ENCODE peak calls at places on chromosomes 1 and 21, in five cellular contexts. One of them, this sample, is unnamed.
A peak's percentile ranks its signal among the peaks of the same experiment; 100 is the strongest.

GRCh38 chr1:168637350-168637991 is 61.1 kb downstream of the XCL1 start:
- DNase-seq in HepG2: peak; percentile 41
- DNase-seq in HCT116: peak; percentile 69
- DNase-seq in GM12878: no peak
- DNase-seq in K562: peak; percentile 67
- DNase-seq in this sample: peak; percentile 6

GRCh38 chr1:244545511-244545910 is 84.4 kb downstream of the CATSPERE start:
- DNase-seq in K562: no peak
- DNase-seq in HCT116: no peak
- DNase-seq in HepG2: no peak
- DNase-seq in GM12878: no peak
- DNase-seq in this sample: no peak

GRCh38 chr21:18274370-18274769 is 29.7 kb downstream of the CHODL start:
- DNase-seq in GM12878: no peak
- DNase-seq in K562: no peak
- DNase-seq in HepG2: no peak
- DNase-seq in HCT116: no peak
- DNase-seq in this sample: no peak

GRCh38 chr1:235938714-235939487 is 72.2 kb upstream of the LYST start:
- DNase-seq in HepG2: no peak
- DNase-seq in GM12878: peak; percentile 43
- DNase-seq in HCT116: no peak
- DNase-seq in K562: no peak
- DNase-seq in this sample: no peak

GRCh38 chr21:28747464-28747863 is 245.2 kb downstream of the LTN1 start:
- DNase-seq in GM12878: no peak
- DNase-seq in HepG2: no peak
- DNase-seq in K562: no peak
- DNase-seq in HCT116: no peak
- DNase-seq in this sample: no peak

GRCh38 chr1:26733982-26734381 is 38.2 kb downstream of the ARID1A start:
- DNase-seq in HepG2: no peak
- DNase-seq in GM12878: no peak
- DNase-seq in HCT116: no peak
- DNase-seq in K562: no peak
- DNase-seq in this sample: no peak

GRCh38 chr1:9860887-9861286 is 37.1 kb upstream of the CLSTN1 start:
- DNase-seq in K562: no peak
- DNase-seq in GM12878: no peak
- DNase-seq in HCT116: no peak
- DNase-seq in HepG2: no peak
- DNase-seq in this sample: no peak

GRCh38 chr1:32702599-32703478 is at the start of gene SYNC:
- DNase-seq in K562: peak; percentile 92
- DNase-seq in GM12878: no peak
- DNase-seq in HCT116: no peak
- DNase-seq in HepG2: no peak
- DNase-seq in this sample: peak; percentile 86

GRCh38 chr1:84103197-84103992 is 40.7 kb upstream of the PRKACB start:
- DNase-seq in K562: peak; percentile 94
- DNase-seq in HCT116: peak; percentile 51
- DNase-seq in GM12878: no peak
- DNase-seq in HepG2: peak; percentile 37
- DNase-seq in this sample: no peak

GRCh38 chr1:94039871-94040569 is 80.9 kb downstream of the ABCA4 start:
- DNase-seq in K562: no peak
- DNase-seq in HCT116: no peak
- DNase-seq in GM12878: no peak
- DNase-seq in HepG2: no peak
- DNase-seq in this sample: peak; percentile 59

GRCh38 chr1:242454262-242455051 is 70.0 kb downstream of the PLD5 start:
- DNase-seq in GM12878: no peak
- DNase-seq in K562: peak; percentile 52
- DNase-seq in HCT116: peak; percentile 3
- DNase-seq in HepG2: peak; percentile 20
- DNase-seq in this sample: peak; percentile 67

GRCh38 chr1:165408518-165408917 is 36.4 kb downstream of the RXRG start:
- DNase-seq in HepG2: peak; percentile 55
- DNase-seq in GM12878: no peak
- DNase-seq in HCT116: peak; percentile 45
- DNase-seq in K562: peak; percentile 58
- DNase-seq in this sample: peak; percentile 20

GRCh38 chr1:23848673-23849616 is 19.1 kb downstream of the FUCA1 start:
- DNase-seq in HCT116: no peak
- DNase-seq in GM12878: no peak
- DNase-seq in HepG2: no peak
- DNase-seq in K562: no peak
- DNase-seq in this sample: no peak

GRCh38 chr1:30853350-30853749 is 55.2 kb downstream of the SDC3 start:
- DNase-seq in GM12878: no peak
- DNase-seq in HepG2: peak; percentile 55
- DNase-seq in HCT116: no peak
- DNase-seq in K562: no peak
- DNase-seq in this sample: no peak

GRCh38 chr1:109801791-109802135 is 38.0 kb upstream of the EPS8L3 start:
- DNase-seq in HepG2: no peak
- DNase-seq in GM12878: no peak
- DNase-seq in HCT116: no peak
- DNase-seq in K562: no peak
- DNase-seq in this sample: no peak

GRCh38 chr1:241161188-241161689 is 195.8 kb downstream of the RGS7 start:
- DNase-seq in HCT116: no peak
- DNase-seq in HepG2: no peak
- DNase-seq in GM12878: no peak
- DNase-seq in K562: no peak
- DNase-seq in this sample: no peak

GRCh38 chr1:241157435-241157834 is 199.6 kb downstream of the RGS7 start:
- DNase-seq in HepG2: no peak
- DNase-seq in K562: no peak
- DNase-seq in HCT116: no peak
- DNase-seq in GM12878: no peak
- DNase-seq in this sample: no peak

DNA sequence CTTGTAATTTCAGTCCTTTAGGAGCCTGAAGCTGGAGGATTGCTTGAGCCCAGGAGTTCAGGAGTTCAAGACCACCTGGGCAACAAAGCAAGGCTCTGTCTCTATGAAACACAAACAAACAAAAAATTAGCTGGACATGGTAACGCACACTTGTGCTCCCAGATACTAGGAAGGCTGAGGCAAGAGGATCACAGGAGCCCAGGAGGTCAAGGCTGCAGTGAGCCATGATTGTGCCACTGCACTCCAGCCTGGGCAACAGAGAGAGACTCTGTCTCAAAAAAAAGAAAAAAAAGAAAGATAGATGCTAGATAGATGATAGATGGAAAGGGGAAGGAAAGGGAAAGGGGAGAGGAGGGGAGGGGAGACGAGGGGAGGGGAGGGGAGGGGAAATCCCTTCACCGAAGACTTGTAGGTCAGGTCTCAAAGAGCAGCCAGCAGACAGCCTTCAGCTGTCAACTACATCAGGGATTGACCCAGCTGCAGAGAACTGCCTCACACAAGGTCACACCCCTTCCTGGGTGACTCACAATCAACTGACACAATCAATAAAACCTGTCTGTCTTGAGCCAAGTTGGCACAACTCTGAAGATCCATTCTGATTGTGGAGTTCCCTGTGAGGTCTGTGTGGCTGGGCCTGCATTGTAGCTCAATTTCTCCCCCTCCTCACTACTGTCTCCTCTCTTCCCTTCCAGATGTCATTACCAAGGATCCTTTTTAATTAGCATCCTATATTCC is 200.6 kb downstream of the RGS7 start:
- DNase-seq in HCT116: no peak
- DNase-seq in HepG2: no peak
- DNase-seq in GM12878: no peak
- DNase-seq in K562: no peak
- DNase-seq in this sample: no peak
- TF ChIP-seq ZBTB33 in HCT116: no peak
- TF ChIP-seq ZBTB33 in HepG2: no peak
- TF ChIP-seq ZBTB33 in GM12878: no peak
- TF ChIP-seq ZBTB33 in K562: no peak
- TF ChIP-seq ZBTB33 in this sample: no peak

GRCh38 chr1:150528997-150529396 is 13.4 kb downstream of the FALEC start:
- DNase-seq in K562: no peak
- DNase-seq in HepG2: no peak
- DNase-seq in HCT116: no peak
- DNase-seq in GM12878: no peak
- DNase-seq in this sample: no peak
- H3K4me2 ChIP-seq in K562: no peak overlapping the region
- H3K4me2 ChIP-seq in HepG2: peak overlapping the region; percentile 70
- H3K4me2 ChIP-seq in HCT116: no peak overlapping the region
- H3K4me2 ChIP-seq in GM12878: no peak overlapping the region
- H3K4me2 ChIP-seq in this sample: no peak overlapping the region

DNA sequence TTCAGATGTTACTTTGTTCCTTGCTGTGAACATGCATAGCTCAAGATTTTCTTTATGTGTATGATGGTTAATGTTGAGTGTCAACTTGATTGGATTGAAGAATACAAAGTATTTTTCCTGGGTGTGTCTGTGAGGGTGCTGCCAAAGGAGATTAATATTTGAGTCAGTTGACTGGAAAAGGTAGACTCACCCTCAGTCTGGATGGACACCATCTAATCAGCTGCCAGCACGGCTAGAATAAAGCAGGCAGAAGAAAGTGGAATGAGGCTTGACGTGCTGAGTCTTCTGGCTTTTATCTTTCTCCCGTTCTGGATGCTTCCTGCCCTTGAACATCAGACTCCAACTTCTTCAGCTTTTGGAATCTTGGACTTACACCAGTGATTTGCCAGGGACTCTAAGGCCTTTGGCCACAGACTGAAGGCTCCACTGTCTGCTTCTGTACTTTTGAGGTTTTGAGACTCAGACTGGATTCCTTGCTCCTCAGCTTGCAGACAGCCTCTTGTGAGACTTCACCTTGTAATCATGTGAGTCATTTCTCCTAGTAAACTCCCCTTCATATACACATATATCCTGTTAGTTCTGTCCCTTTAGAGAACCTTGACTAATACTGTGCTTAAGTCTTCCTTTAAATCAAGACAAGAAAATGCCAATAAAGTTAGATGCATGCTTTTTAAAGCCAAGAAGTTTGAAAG is 626.6 kb downstream of the KCNT2 start:
- DNase-seq in K562: peak; percentile 9
- DNase-seq in HCT116: no peak
- DNase-seq in HepG2: no peak
- DNase-seq in GM12878: no peak
- DNase-seq in this sample: no peak
- TF ChIP-seq ZBTB33 in K562: no peak
- TF ChIP-seq ZBTB33 in HCT116: no peak
- TF ChIP-seq ZBTB33 in HepG2: no peak
- TF ChIP-seq ZBTB33 in GM12878: no peak
- TF ChIP-seq ZBTB33 in this sample: no peak

GRCh38 chr1:152109998-152110294 is 5.3 kb downstream of the TCHH start:
- DNase-seq in K562: no peak
- DNase-seq in HepG2: no peak
- DNase-seq in HCT116: no peak
- DNase-seq in GM12878: no peak
- DNase-seq in this sample: no peak
- H3K4me2 ChIP-seq in K562: no peak overlapping the region
- H3K4me2 ChIP-seq in HepG2: no peak overlapping the region
- H3K4me2 ChIP-seq in HCT116: peak overlapping the region; percentile 77
- H3K4me2 ChIP-seq in GM12878: no peak overlapping the region
- H3K4me2 ChIP-seq in this sample: peak overlapping the region; percentile 95

GRCh38 chr1:155636397-155637153 is 26.6 kb downstream of the MSTO1 start:
- DNase-seq in HepG2: no peak
- DNase-seq in K562: no peak
- DNase-seq in HCT116: no peak
- DNase-seq in GM12878: no peak
- DNase-seq in this sample: no peak
- TF ChIP-seq ZBTB33 in HepG2: no peak
- TF ChIP-seq ZBTB33 in K562: no peak
- TF ChIP-seq ZBTB33 in HCT116: no peak
- TF ChIP-seq ZBTB33 in GM12878: no peak
- TF ChIP-seq ZBTB33 in this sample: no peak

GRCh38 chr1:116432655-116433282 is 59.7 kb downstream of the ATP1A1 start:
- DNase-seq in K562: no peak
- DNase-seq in HCT116: no peak
- DNase-seq in GM12878: no peak
- DNase-seq in HepG2: no peak
- DNase-seq in this sample: no peak

GRCh38 chr1:116435806-116436486 is 62.9 kb downstream of the ATP1A1 start:
- DNase-seq in K562: no peak
- DNase-seq in GM12878: no peak
- DNase-seq in HCT116: no peak
- DNase-seq in HepG2: no peak
- DNase-seq in this sample: no peak

GRCh38 chr1:116431870-116432500 is 58.9 kb downstream of the ATP1A1 start:
- DNase-seq in GM12878: no peak
- DNase-seq in HepG2: no peak
- DNase-seq in HCT116: no peak
- DNase-seq in K562: peak; percentile 51
- DNase-seq in this sample: no peak

GRCh38 chr1:116433283-116434257 is 60.5 kb downstream of the ATP1A1 start:
- DNase-seq in HCT116: no peak
- DNase-seq in GM12878: no peak
- DNase-seq in K562: peak; percentile 66
- DNase-seq in HepG2: peak; percentile 93
- DNase-seq in this sample: no peak

GRCh38 chr1:116434849-116435248 is 61.8 kb downstream of the ATP1A1 start:
- DNase-seq in K562: no peak
- DNase-seq in HCT116: no peak
- DNase-seq in HepG2: no peak
- DNase-seq in GM12878: no peak
- DNase-seq in this sample: no peak
- H3K4me2 ChIP-seq in K562: no peak overlapping the region
- H3K4me2 ChIP-seq in HCT116: no peak overlapping the region
- H3K4me2 ChIP-seq in HepG2: no peak overlapping the region
- H3K4me2 ChIP-seq in GM12878: no peak overlapping the region
- H3K4me2 ChIP-seq in this sample: no peak overlapping the region

DNA sequence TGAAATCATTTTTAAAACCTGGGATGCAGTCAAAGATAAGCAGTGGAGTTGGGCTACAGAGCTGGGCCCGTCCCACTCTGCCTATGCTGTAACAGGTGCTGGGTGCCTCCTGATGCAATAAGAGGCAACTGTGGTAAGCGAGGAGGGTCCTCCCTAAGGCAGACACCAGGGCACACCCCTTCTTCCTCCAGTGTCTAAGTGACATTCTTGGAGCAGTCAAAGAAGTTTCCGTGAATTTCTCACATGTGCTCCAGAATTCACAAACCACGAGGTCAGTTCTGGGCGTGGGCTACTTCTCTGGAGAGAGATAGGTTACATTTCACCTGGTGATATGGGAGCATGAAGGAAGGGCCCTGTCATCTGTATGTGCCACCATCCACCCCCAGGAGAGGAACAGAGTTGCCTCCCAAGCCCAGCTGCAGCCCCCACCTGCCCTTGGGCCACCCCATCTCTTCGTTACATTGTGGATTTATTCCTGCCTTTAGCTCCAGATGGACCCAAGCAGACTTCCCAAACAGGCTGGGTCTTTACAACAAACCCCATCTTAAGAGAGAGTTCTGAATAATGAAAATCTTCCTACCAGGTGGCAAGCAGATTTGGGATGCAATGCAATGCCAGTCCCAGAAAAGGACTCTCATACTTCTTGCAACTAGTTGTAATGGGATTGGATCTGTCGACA is 82.6 kb upstream of the CNTN2 start:
- DNase-seq in GM12878: no peak
- DNase-seq in HCT116: no peak
- DNase-seq in K562: peak; percentile 23
- DNase-seq in HepG2: no peak
- DNase-seq in this sample: no peak
- TF ChIP-seq ZBTB33 in GM12878: no peak
- TF ChIP-seq ZBTB33 in HCT116: no peak
- TF ChIP-seq ZBTB33 in K562: no peak
- TF ChIP-seq ZBTB33 in HepG2: no peak
- TF ChIP-seq ZBTB33 in this sample: no peak

This sample was measured in SK-N-SH.